ENCODE peak calls at places on chromosomes 2 and 18, in six cellular contexts. Q is hepatocyte, D is right atrium auricular region, F is tibial artery, M is A549, Y is cardiac muscle cell. P is an unnamed sample.

GRCh38 chr2:241855245-241855887 is 3.3 kb downstream of the PDCD1 start:
- DNase-seq in Q (no peak), D (no peak), F (peak; percentile 4), M (no peak), Y (no peak), P (no peak)

GRCh38 chr2:119453972-119454593 is 22.4 kb downstream of the TMEM37 start:
- DNase-seq in Q (no peak), D (no peak), F (peak; percentile 16), M (no peak), Y (no peak), P (no peak)

GRCh38 chr2:19554520-19554919 is 196.1 kb upstream of the OSR1 start:
- DNase-seq in Q (no peak), D (no peak), F (no peak), M (no peak), Y (no peak), P (no peak)

GRCh38 chr2:35454966-35455638 is 900.5 kb upstream of the CRIM1 start:
- DNase-seq in Q (no peak), D (no peak), F (no peak), M (peak; percentile 53), Y (peak; percentile 1), P (no peak)

GRCh38 chr2:166375205-166375735 is 474 bp downstream of the SCN9A start:
- DNase-seq in Q (peak; percentile 10), D (no peak), F (no peak), M (peak; percentile 36), Y (peak; percentile 16), P (no peak)

GRCh38 chr18:47143899-47144485 is 6.3 kb downstream of the HDHD2 start:
- DNase-seq in Q (no peak), D (no peak), F (no peak), M (no peak), Y (no peak), P (no peak)

GRCh38 chr2:208794288-208794975 is 387.8 kb downstream of the PTH2R start:
- DNase-seq in Q (no peak), D (no peak), F (no peak), M (no peak), Y (no peak), P (no peak)

GRCh38 chr2:211347328-211347727 is 790.9 kb downstream of the CPS1 start:
- DNase-seq in Q (no peak), D (no peak), F (no peak), M (peak; percentile 18), Y (no peak), P (no peak)

GRCh38 chr18:55338955-55339662 is 248.9 kb downstream of the TCF4 start:
- DNase-seq in Q (no peak), D (no peak), F (no peak), M (no peak), Y (peak; percentile 34), P (no peak)

GRCh38 chr2:9820020-9820973 is 23.0 kb upstream of the TAF1B start:
- DNase-seq in Q (no peak), D (peak; percentile 28), F (no peak), M (peak; percentile 54), Y (peak; percentile 50), P (no peak)

GRCh38 chr18:78587626-78588600 is 391.7 kb upstream of the SALL3 start:
- DNase-seq in Q (no peak), D (no peak), F (no peak), M (no peak), Y (no peak), P (no peak)

GRCh38 chr2:226796840-226797288 is 2.8 kb downstream of the IRS1 start:
- DNase-seq in Q (peak; percentile 31), D (no peak), F (no peak), M (no peak), Y (no peak), P (no peak)

GRCh38 chr2:121196849-121197155 is 88.2 kb downstream of the TFCP2L1 start:
- DNase-seq in Q (no peak), D (no peak), F (no peak), M (no peak), Y (no peak), P (no peak)
- H3K27ac ChIP-seq in Q (peak overlapping the region; percentile 17), D (peak overlapping the region; percentile 72), F (peak overlapping the region; percentile 84), M (peak overlapping the region; percentile 70), Y (no peak overlapping the region), P (no peak overlapping the region)

DNA sequence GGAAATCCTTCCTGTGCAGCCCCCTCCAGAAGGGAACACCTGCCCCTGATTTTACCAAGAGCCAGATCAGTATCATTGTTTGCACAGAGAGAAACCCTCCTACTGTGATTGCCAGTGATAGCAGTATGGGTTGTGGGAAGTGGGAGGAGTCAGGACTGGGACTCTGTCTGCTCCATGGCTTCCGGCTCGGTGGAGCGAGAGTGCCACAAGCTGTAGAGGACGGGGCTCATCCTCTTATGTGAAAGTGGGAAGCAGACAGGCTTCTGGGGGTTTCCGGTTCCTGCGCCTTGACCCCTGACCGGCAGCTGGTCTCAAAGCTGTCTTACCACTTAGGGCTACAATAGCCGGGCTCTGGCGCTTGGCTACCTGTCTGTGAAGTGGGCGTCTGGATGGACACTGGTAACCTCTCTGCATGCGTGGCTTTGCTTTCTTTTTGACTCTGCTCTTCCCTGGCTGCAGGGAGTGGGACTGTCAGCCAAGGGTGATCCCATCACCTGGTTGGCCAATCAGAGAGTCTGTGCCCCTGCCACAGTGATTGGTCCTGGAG is 79.7 kb downstream of the BCL2L11 start:
- DNase-seq in Q (no peak), D (no peak), F (no peak), M (no peak), Y (no peak), P (no peak)
- TF ChIP-seq CTCF in Q (no peak), D (no peak), F (no peak), M (no peak), Y (no peak), P (no peak)

GRCh38 chr2:40680547-40680946 is 228.7 kb upstream of the SLC8A1 start:
- DNase-seq in Q (no peak), D (no peak), F (no peak), M (no peak), Y (no peak), P (no peak)
- H3K4me3 ChIP-seq in Q (no peak overlapping the region), D (no peak overlapping the region), F (peak overlapping the region; percentile 5), M (no peak overlapping the region), Y (no peak overlapping the region), P (peak overlapping the region; percentile 37)

GRCh38 chr2:239264838-239265651 is 135.8 kb downstream of the HDAC4 start:
- DNase-seq in Q (peak; percentile 70), D (peak; percentile 73), F (no peak), M (peak; percentile 70), Y (peak; percentile 57), P (no peak)
- H3K27ac ChIP-seq in Q (peak overlapping the region; percentile 83), D (peak overlapping the region; percentile 82), F (peak overlapping the region; percentile 78), M (peak overlapping the region; percentile 62), Y (peak overlapping the region; percentile 51), P (peak overlapping the region; percentile 73)